ENCODE peak calls at places on chromosomes 1 and 21, in six cellular contexts. One of them, this sample, is unnamed.

GRCh38 chr1:193712356-193712755 is 525.9 kb upstream of the B3GALT2 start:
- DNase-seq in AG04449: no peak
- DNase-seq in left ventricle myocardium inferior: no peak
- DNase-seq in fibroblast of lung: no peak
- DNase-seq in astrocyte of the cerebellum: no peak
- DNase-seq in cardiac fibroblast: no peak
- DNase-seq in this sample: no peak

GRCh38 chr1:7265771-7266371 is 480.6 kb downstream of the CAMTA1 start:
- DNase-seq in fibroblast of lung: peak
- DNase-seq in cardiac fibroblast: peak
- DNase-seq in left ventricle myocardium inferior: no peak
- DNase-seq in AG04449: no peak
- DNase-seq in astrocyte of the cerebellum: peak
- DNase-seq in this sample: no peak

GRCh38 chr21:35179990-35180557 is 131.0 kb upstream of the RUNX1 start:
- DNase-seq in left ventricle myocardium inferior: no peak
- DNase-seq in cardiac fibroblast: peak
- DNase-seq in fibroblast of lung: peak
- DNase-seq in AG04449: no peak
- DNase-seq in astrocyte of the cerebellum: peak
- DNase-seq in this sample: no peak

GRCh38 chr1:155424091-155424490 is 103.4 kb downstream of the RUSC1 start:
- DNase-seq in cardiac fibroblast: no peak
- DNase-seq in astrocyte of the cerebellum: no peak
- DNase-seq in fibroblast of lung: peak
- DNase-seq in left ventricle myocardium inferior: no peak
- DNase-seq in AG04449: no peak
- DNase-seq in this sample: no peak

GRCh38 chr21:40049031-40049958 is 182.1 kb downstream of the PCP4 start:
- DNase-seq in AG04449: peak
- DNase-seq in fibroblast of lung: no peak
- DNase-seq in astrocyte of the cerebellum: peak
- DNase-seq in left ventricle myocardium inferior: no peak
- DNase-seq in cardiac fibroblast: no peak
- DNase-seq in this sample: no peak

GRCh38 chr1:13642306-13643004 is 57.5 kb upstream of the PRDM2 start:
- DNase-seq in left ventricle myocardium inferior: no peak
- DNase-seq in fibroblast of lung: no peak
- DNase-seq in AG04449: no peak
- DNase-seq in cardiac fibroblast: no peak
- DNase-seq in astrocyte of the cerebellum: no peak
- DNase-seq in this sample: no peak

GRCh38 chr1:3638676-3639075 is 11.2 kb downstream of the WRAP73 start:
- DNase-seq in left ventricle myocardium inferior: peak
- DNase-seq in AG04449: no peak
- DNase-seq in astrocyte of the cerebellum: no peak
- DNase-seq in fibroblast of lung: no peak
- DNase-seq in cardiac fibroblast: no peak
- DNase-seq in this sample: no peak

GRCh38 chr1:230982698-230983097 is 3.8 kb downstream of the ARV1 start:
- DNase-seq in astrocyte of the cerebellum: no peak
- DNase-seq in fibroblast of lung: peak
- DNase-seq in cardiac fibroblast: peak
- DNase-seq in AG04449: peak
- DNase-seq in left ventricle myocardium inferior: no peak
- DNase-seq in this sample: no peak

GRCh38 chr1:21939650-21940374 is 2.7 kb upstream of the HSPG2 start:
- DNase-seq in astrocyte of the cerebellum: peak
- DNase-seq in AG04449: peak
- DNase-seq in cardiac fibroblast: peak
- DNase-seq in fibroblast of lung: peak
- DNase-seq in left ventricle myocardium inferior: peak
- DNase-seq in this sample: peak

GRCh38 chr1:198936371-198937083 is 297.7 kb downstream of the PTPRC start:
- DNase-seq in fibroblast of lung: peak
- DNase-seq in AG04449: no peak
- DNase-seq in cardiac fibroblast: peak
- DNase-seq in astrocyte of the cerebellum: no peak
- DNase-seq in left ventricle myocardium inferior: no peak
- DNase-seq in this sample: no peak

GRCh38 chr1:59139396-59139795 is 157.5 kb upstream of the FGGY start:
- DNase-seq in fibroblast of lung: no peak
- DNase-seq in left ventricle myocardium inferior: peak
- DNase-seq in AG04449: no peak
- DNase-seq in astrocyte of the cerebellum: no peak
- DNase-seq in cardiac fibroblast: no peak
- DNase-seq in this sample: peak

GRCh38 chr1:22494943-22495579 is 43.4 kb downstream of the ZBTB40 start:
- DNase-seq in fibroblast of lung: no peak
- DNase-seq in astrocyte of the cerebellum: no peak
- DNase-seq in left ventricle myocardium inferior: no peak
- DNase-seq in cardiac fibroblast: peak
- DNase-seq in AG04449: no peak
- DNase-seq in this sample: no peak

GRCh38 chr1:214364335-214364734 is 83.4 kb downstream of the SMYD2 start:
- DNase-seq in cardiac fibroblast: peak
- DNase-seq in fibroblast of lung: no peak
- DNase-seq in AG04449: no peak
- DNase-seq in left ventricle myocardium inferior: peak
- DNase-seq in astrocyte of the cerebellum: no peak
- DNase-seq in this sample: peak

GRCh38 chr1:89363638-89364536 is at the start of gene GBP6:
- DNase-seq in AG04449: no peak
- DNase-seq in cardiac fibroblast: no peak
- DNase-seq in fibroblast of lung: no peak
- DNase-seq in astrocyte of the cerebellum: no peak
- DNase-seq in left ventricle myocardium inferior: peak
- DNase-seq in this sample: no peak

GRCh38 chr1:205444931-205445652 is 10.8 kb downstream of the BLACAT1 start:
- DNase-seq in cardiac fibroblast: no peak
- DNase-seq in AG04449: no peak
- DNase-seq in fibroblast of lung: no peak
- DNase-seq in astrocyte of the cerebellum: no peak
- DNase-seq in left ventricle myocardium inferior: no peak
- DNase-seq in this sample: peak

GRCh38 chr1:15215116-15215515 is 31.9 kb upstream of the FHAD1 start:
- DNase-seq in AG04449: no peak
- DNase-seq in fibroblast of lung: no peak
- DNase-seq in astrocyte of the cerebellum: no peak
- DNase-seq in cardiac fibroblast: no peak
- DNase-seq in left ventricle myocardium inferior: peak
- DNase-seq in this sample: no peak

GRCh38 chr21:35854281-35854680 is 206.0 kb downstream of the SETD4 start:
- DNase-seq in astrocyte of the cerebellum: no peak
- DNase-seq in left ventricle myocardium inferior: no peak
- DNase-seq in cardiac fibroblast: no peak
- DNase-seq in AG04449: no peak
- DNase-seq in fibroblast of lung: no peak
- DNase-seq in this sample: no peak

DNA sequence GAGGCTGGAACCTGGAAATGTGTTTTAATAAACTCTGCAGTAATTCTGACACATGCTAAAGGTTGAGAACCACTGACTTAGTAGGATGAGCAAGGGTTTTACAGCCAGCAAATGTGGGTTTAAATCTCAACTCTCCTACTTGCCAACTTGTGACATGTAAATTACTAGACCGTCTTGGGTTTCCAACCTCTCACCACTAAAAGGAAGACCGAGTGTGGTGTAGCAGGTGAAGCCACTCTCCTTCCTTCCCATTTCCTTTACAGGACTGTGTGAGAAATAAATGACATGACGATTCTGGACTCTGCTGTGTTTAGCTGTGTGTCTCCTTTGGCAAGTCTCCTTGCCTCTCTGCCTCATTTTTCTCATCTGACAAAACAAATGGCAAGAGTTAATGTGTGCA is 49.5 kb upstream of the DNAJC6 start:
- DNase-seq in fibroblast of lung: no peak
- DNase-seq in astrocyte of the cerebellum: no peak
- DNase-seq in left ventricle myocardium inferior: no peak
- DNase-seq in AG04449: no peak
- DNase-seq in cardiac fibroblast: no peak
- DNase-seq in this sample: no peak
- H3K4me3 ChIP-seq in fibroblast of lung: no peak
- H3K4me3 ChIP-seq in astrocyte of the cerebellum: no peak
- H3K4me3 ChIP-seq in left ventricle myocardium inferior: no peak
- H3K4me3 ChIP-seq in AG04449: no peak
- H3K4me3 ChIP-seq in cardiac fibroblast: no peak
- H3K4me3 ChIP-seq in this sample: no peak

DNA sequence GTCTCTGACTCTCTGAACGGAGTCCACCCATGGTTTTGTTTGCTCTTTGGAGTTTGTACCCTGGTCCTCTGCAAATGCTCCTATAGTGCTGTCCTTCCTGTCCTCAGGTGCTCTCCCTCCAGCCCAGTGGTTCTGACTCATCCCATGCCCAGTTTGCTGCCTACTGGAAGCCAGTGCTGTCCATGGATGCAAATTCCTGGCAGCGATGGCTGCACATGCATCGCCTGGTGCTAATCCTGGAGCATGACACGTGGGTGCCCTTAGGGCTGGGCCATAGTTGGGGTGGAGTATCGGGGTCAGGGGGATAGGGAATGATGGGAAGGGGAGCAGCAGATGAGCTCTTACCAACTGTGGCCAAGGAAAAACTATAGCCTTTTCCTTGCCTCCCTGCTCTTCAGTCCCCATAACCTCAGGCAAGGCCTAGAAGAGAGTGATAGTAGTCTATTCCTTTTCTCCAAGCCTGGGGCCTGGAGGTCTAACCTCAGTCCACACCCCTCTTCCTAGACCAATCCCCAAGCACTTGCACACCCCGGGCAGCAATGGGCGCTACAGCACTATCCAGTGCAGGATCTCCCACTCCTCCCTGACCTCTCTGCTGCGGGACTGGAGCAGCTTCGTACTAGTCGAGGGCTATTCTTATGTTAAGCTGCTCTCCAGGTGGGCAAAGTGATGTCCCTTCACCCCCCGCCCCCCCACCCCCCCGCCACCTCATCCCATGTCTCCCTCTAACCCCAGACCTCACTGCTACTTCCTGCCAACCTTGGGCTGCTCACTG is 31.6 kb downstream of the HYI start:
- DNase-seq in astrocyte of the cerebellum: no peak
- DNase-seq in fibroblast of lung: no peak
- DNase-seq in cardiac fibroblast: no peak
- DNase-seq in AG04449: no peak
- DNase-seq in left ventricle myocardium inferior: no peak
- DNase-seq in this sample: no peak
- TF ChIP-seq CTCF in astrocyte of the cerebellum: no peak
- TF ChIP-seq CTCF in fibroblast of lung: no peak
- TF ChIP-seq CTCF in cardiac fibroblast: no peak
- TF ChIP-seq CTCF in AG04449: no peak
- TF ChIP-seq CTCF in left ventricle myocardium inferior: no peak
- TF ChIP-seq CTCF in this sample: no peak

GRCh38 chr21:16074950-16075489 is 345.2 kb downstream of the USP25 start:
- DNase-seq in astrocyte of the cerebellum: no peak
- DNase-seq in fibroblast of lung: no peak
- DNase-seq in AG04449: no peak
- DNase-seq in cardiac fibroblast: no peak
- DNase-seq in left ventricle myocardium inferior: no peak
- DNase-seq in this sample: no peak

GRCh38 chr21:16072692-16073091 is 342.9 kb downstream of the USP25 start:
- DNase-seq in left ventricle myocardium inferior: no peak
- DNase-seq in astrocyte of the cerebellum: peak
- DNase-seq in AG04449: peak
- DNase-seq in cardiac fibroblast: peak
- DNase-seq in fibroblast of lung: peak
- DNase-seq in this sample: no peak

GRCh38 chr21:16071761-16072160 is 342.0 kb downstream of the USP25 start:
- DNase-seq in AG04449: no peak
- DNase-seq in cardiac fibroblast: no peak
- DNase-seq in left ventricle myocardium inferior: no peak
- DNase-seq in fibroblast of lung: no peak
- DNase-seq in astrocyte of the cerebellum: no peak
- DNase-seq in this sample: no peak

GRCh38 chr21:16072176-16072575 is 342.4 kb downstream of the USP25 start:
- DNase-seq in left ventricle myocardium inferior: no peak
- DNase-seq in AG04449: no peak
- DNase-seq in fibroblast of lung: no peak
- DNase-seq in astrocyte of the cerebellum: no peak
- DNase-seq in cardiac fibroblast: no peak
- DNase-seq in this sample: no peak

DNA sequence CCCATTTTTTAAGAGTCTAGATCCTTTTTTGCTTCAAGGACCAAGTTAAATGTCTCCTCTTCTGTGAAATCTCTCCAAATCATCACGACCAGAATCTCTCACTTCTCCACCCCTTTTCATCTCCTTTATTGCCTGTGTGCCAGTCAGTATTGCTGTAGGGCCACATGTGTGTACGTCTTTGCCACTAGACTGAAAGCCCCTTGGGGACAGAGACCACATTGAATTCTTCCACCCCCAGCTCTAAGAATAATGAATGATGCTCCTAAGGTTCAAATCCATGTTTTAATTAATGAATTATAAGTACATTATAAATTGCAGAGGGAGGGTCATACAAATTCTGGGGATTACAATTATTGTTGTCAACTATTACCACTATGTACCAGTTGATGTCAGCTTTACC is 343.8 kb downstream of the USP25 start:
- DNase-seq in fibroblast of lung: no peak
- DNase-seq in left ventricle myocardium inferior: no peak
- DNase-seq in AG04449: no peak
- DNase-seq in cardiac fibroblast: no peak
- DNase-seq in astrocyte of the cerebellum: no peak
- DNase-seq in this sample: no peak
- H3K4me3 ChIP-seq in fibroblast of lung: no peak
- H3K4me3 ChIP-seq in left ventricle myocardium inferior: no peak
- H3K4me3 ChIP-seq in AG04449: no peak
- H3K4me3 ChIP-seq in cardiac fibroblast: no peak
- H3K4me3 ChIP-seq in astrocyte of the cerebellum: peak
- H3K4me3 ChIP-seq in this sample: no peak

GRCh38 chr1:243253211-243253926 is 1.7 kb downstream of the CEP170 start:
- DNase-seq in fibroblast of lung: no peak
- DNase-seq in AG04449: no peak
- DNase-seq in left ventricle myocardium inferior: no peak
- DNase-seq in cardiac fibroblast: peak
- DNase-seq in astrocyte of the cerebellum: no peak
- DNase-seq in this sample: no peak

GRCh38 chr1:243254927-243255790 is at the start of gene CEP170:
- DNase-seq in fibroblast of lung: peak
- DNase-seq in cardiac fibroblast: peak
- DNase-seq in left ventricle myocardium inferior: peak
- DNase-seq in AG04449: peak
- DNase-seq in astrocyte of the cerebellum: peak
- DNase-seq in this sample: peak

GRCh38 chr1:243255791-243256512 is at the start of gene SDCCAG8:
- DNase-seq in cardiac fibroblast: peak
- DNase-seq in AG04449: peak
- DNase-seq in fibroblast of lung: peak
- DNase-seq in astrocyte of the cerebellum: peak
- DNase-seq in left ventricle myocardium inferior: peak
- DNase-seq in this sample: peak

GRCh38 chr1:243254233-243254926 is 701 bp downstream of the CEP170 start:
- DNase-seq in AG04449: no peak
- DNase-seq in left ventricle myocardium inferior: peak
- DNase-seq in cardiac fibroblast: peak
- DNase-seq in astrocyte of the cerebellum: no peak
- DNase-seq in fibroblast of lung: peak
- DNase-seq in this sample: peak

DNA sequence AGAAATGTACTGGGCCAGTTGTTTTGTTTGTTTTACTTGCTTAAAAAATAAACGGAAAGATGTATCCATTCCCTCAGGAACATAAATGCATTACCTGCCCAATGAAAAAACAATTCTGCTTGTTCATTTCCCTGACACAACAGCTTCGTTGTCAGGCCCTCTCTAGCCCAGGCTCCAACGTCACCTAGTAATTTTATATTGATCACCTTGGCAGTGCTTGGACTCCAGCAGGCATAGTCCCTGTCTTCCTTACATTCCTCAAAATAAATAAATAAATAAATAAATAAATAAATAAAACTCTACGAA is 1.2 kb downstream of the CEP170 start:
- DNase-seq in left ventricle myocardium inferior: no peak
- DNase-seq in AG04449: no peak
- DNase-seq in cardiac fibroblast: no peak
- DNase-seq in astrocyte of the cerebellum: no peak
- DNase-seq in fibroblast of lung: no peak
- DNase-seq in this sample: no peak
- TF ChIP-seq CTCF in left ventricle myocardium inferior: no peak
- TF ChIP-seq CTCF in AG04449: no peak
- TF ChIP-seq CTCF in cardiac fibroblast: no peak
- TF ChIP-seq CTCF in astrocyte of the cerebellum: no peak
- TF ChIP-seq CTCF in fibroblast of lung: no peak
- TF ChIP-seq CTCF in this sample: no peak

This sample was measured in psoas muscle.